ENCODE peak calls at places on chromosomes 1 and 21, in nine cellular contexts. One of them, this sample, is unnamed.

GRCh38 chr1:154881820-154882535 is 11.9 kb upstream of the KCNN3 start:
- DNase-seq in non-pigmented ciliary epithelial cell: no peak
- DNase-seq in NCI-H510A: no peak
- DNase-seq in epithelial cell of prostate: no peak
- DNase-seq in endothelial cell of umbilical vein: no peak
- DNase-seq in ELF-1: no peak
- DNase-seq in nephron progenitor cell: no peak
- DNase-seq in midbrain: no peak
- DNase-seq in left kidney: no peak
- DNase-seq in this sample: no peak

GRCh38 chr1:203289982-203290260 is 15.4 kb upstream of the BTG2 start:
- DNase-seq in ELF-1: no peak
- DNase-seq in nephron progenitor cell: no peak
- DNase-seq in left kidney: no peak
- DNase-seq in endothelial cell of umbilical vein: no peak
- DNase-seq in midbrain: no peak
- DNase-seq in non-pigmented ciliary epithelial cell: no peak
- DNase-seq in NCI-H510A: no peak
- DNase-seq in epithelial cell of prostate: no peak
- DNase-seq in this sample: no peak

GRCh38 chr1:113904292-113904673 is 316 bp downstream of the AP4B1 start:
- DNase-seq in ELF-1: no peak
- DNase-seq in non-pigmented ciliary epithelial cell: no peak
- DNase-seq in left kidney: no peak
- DNase-seq in epithelial cell of prostate: peak; percentile 31
- DNase-seq in NCI-H510A: peak; percentile 50
- DNase-seq in midbrain: no peak
- DNase-seq in nephron progenitor cell: no peak
- DNase-seq in endothelial cell of umbilical vein: no peak
- DNase-seq in this sample: peak; percentile 67

GRCh38 chr1:46643368-46643775 is 24.8 kb downstream of the ATPAF1 start:
- DNase-seq in ELF-1: no peak
- DNase-seq in NCI-H510A: no peak
- DNase-seq in endothelial cell of umbilical vein: peak; percentile 54
- DNase-seq in non-pigmented ciliary epithelial cell: peak; percentile 77
- DNase-seq in left kidney: peak; percentile 32
- DNase-seq in nephron progenitor cell: no peak
- DNase-seq in midbrain: no peak
- DNase-seq in epithelial cell of prostate: peak; percentile 57
- DNase-seq in this sample: no peak

GRCh38 chr21:37530901-37531351 is 164.4 kb downstream of the DYRK1A start:
- DNase-seq in midbrain: no peak
- DNase-seq in endothelial cell of umbilical vein: no peak
- DNase-seq in ELF-1: peak; percentile 43
- DNase-seq in left kidney: peak; percentile 67
- DNase-seq in nephron progenitor cell: peak; percentile 53
- DNase-seq in epithelial cell of prostate: no peak
- DNase-seq in non-pigmented ciliary epithelial cell: no peak
- DNase-seq in NCI-H510A: no peak
- DNase-seq in this sample: no peak

GRCh38 chr1:230212405-230212936 is 145.4 kb downstream of the GALNT2 start:
- DNase-seq in NCI-H510A: no peak
- DNase-seq in left kidney: no peak
- DNase-seq in endothelial cell of umbilical vein: no peak
- DNase-seq in non-pigmented ciliary epithelial cell: no peak
- DNase-seq in epithelial cell of prostate: no peak
- DNase-seq in midbrain: peak; percentile 43
- DNase-seq in ELF-1: no peak
- DNase-seq in nephron progenitor cell: no peak
- DNase-seq in this sample: peak; percentile 72

GRCh38 chr1:6466023-6466422 is at the start of gene TNFRSF25:
- DNase-seq in left kidney: peak; percentile 66
- DNase-seq in NCI-H510A: peak; percentile 93
- DNase-seq in nephron progenitor cell: no peak
- DNase-seq in ELF-1: peak; percentile 55
- DNase-seq in non-pigmented ciliary epithelial cell: no peak
- DNase-seq in endothelial cell of umbilical vein: no peak
- DNase-seq in epithelial cell of prostate: no peak
- DNase-seq in midbrain: no peak
- DNase-seq in this sample: no peak

GRCh38 chr1:23083714-23084480 is 64.6 kb downstream of the KDM1A start:
- DNase-seq in NCI-H510A: no peak
- DNase-seq in non-pigmented ciliary epithelial cell: no peak
- DNase-seq in ELF-1: no peak
- DNase-seq in left kidney: no peak
- DNase-seq in nephron progenitor cell: no peak
- DNase-seq in epithelial cell of prostate: no peak
- DNase-seq in midbrain: no peak
- DNase-seq in endothelial cell of umbilical vein: peak; percentile 49
- DNase-seq in this sample: no peak

GRCh38 chr1:161198877-161199431 is at the start of gene ADAMTS4:
- DNase-seq in nephron progenitor cell: no peak
- DNase-seq in NCI-H510A: no peak
- DNase-seq in epithelial cell of prostate: no peak
- DNase-seq in non-pigmented ciliary epithelial cell: no peak
- DNase-seq in ELF-1: peak; percentile 56
- DNase-seq in midbrain: peak; percentile 90
- DNase-seq in endothelial cell of umbilical vein: peak; percentile 65
- DNase-seq in left kidney: peak; percentile 65
- DNase-seq in this sample: no peak

GRCh38 chr1:239811211-239811902 is 280.3 kb upstream of the FMN2 start:
- DNase-seq in ELF-1: peak; percentile 90
- DNase-seq in left kidney: peak; percentile 35
- DNase-seq in midbrain: no peak
- DNase-seq in non-pigmented ciliary epithelial cell: no peak
- DNase-seq in NCI-H510A: no peak
- DNase-seq in endothelial cell of umbilical vein: no peak
- DNase-seq in epithelial cell of prostate: no peak
- DNase-seq in nephron progenitor cell: peak; percentile 15
- DNase-seq in this sample: no peak

GRCh38 chr1:234863596-234863995 is 253.6 kb upstream of the IRF2BP2 start:
- DNase-seq in midbrain: no peak
- DNase-seq in non-pigmented ciliary epithelial cell: no peak
- DNase-seq in endothelial cell of umbilical vein: no peak
- DNase-seq in left kidney: no peak
- DNase-seq in NCI-H510A: no peak
- DNase-seq in nephron progenitor cell: no peak
- DNase-seq in epithelial cell of prostate: no peak
- DNase-seq in ELF-1: no peak
- DNase-seq in this sample: no peak

GRCh38 chr1:113390871-113391642 is 742 bp downstream of the MAGI3 start:
- DNase-seq in NCI-H510A: no peak
- DNase-seq in nephron progenitor cell: peak; percentile 52
- DNase-seq in ELF-1: peak; percentile 69
- DNase-seq in endothelial cell of umbilical vein: peak; percentile 41
- DNase-seq in midbrain: peak; percentile 49
- DNase-seq in left kidney: peak; percentile 70
- DNase-seq in epithelial cell of prostate: no peak
- DNase-seq in non-pigmented ciliary epithelial cell: no peak
- DNase-seq in this sample: peak; percentile 43

GRCh38 chr1:173507205-173507846 is 30.2 kb downstream of the PRDX6 start:
- DNase-seq in midbrain: peak; percentile 5
- DNase-seq in endothelial cell of umbilical vein: no peak
- DNase-seq in non-pigmented ciliary epithelial cell: peak; percentile 50
- DNase-seq in NCI-H510A: no peak
- DNase-seq in left kidney: peak; percentile 94
- DNase-seq in ELF-1: peak; percentile 14
- DNase-seq in epithelial cell of prostate: peak; percentile 85
- DNase-seq in nephron progenitor cell: peak; percentile 16
- DNase-seq in this sample: no peak

GRCh38 chr1:162107911-162108310 is 38.4 kb downstream of the NOS1AP start:
- DNase-seq in endothelial cell of umbilical vein: peak; percentile 64
- DNase-seq in epithelial cell of prostate: no peak
- DNase-seq in nephron progenitor cell: no peak
- DNase-seq in ELF-1: no peak
- DNase-seq in left kidney: no peak
- DNase-seq in non-pigmented ciliary epithelial cell: no peak
- DNase-seq in midbrain: no peak
- DNase-seq in NCI-H510A: no peak
- DNase-seq in this sample: no peak

GRCh38 chr1:12637693-12638092 is 6.2 kb upstream of the AADACL4 start:
- DNase-seq in endothelial cell of umbilical vein: no peak
- DNase-seq in midbrain: no peak
- DNase-seq in NCI-H510A: no peak
- DNase-seq in nephron progenitor cell: no peak
- DNase-seq in left kidney: no peak
- DNase-seq in epithelial cell of prostate: no peak
- DNase-seq in non-pigmented ciliary epithelial cell: no peak
- DNase-seq in ELF-1: no peak
- DNase-seq in this sample: no peak

GRCh38 chr1:85027242-85027983 is 20.9 kb downstream of the MCOLN3 start:
- DNase-seq in non-pigmented ciliary epithelial cell: no peak
- DNase-seq in NCI-H510A: no peak
- DNase-seq in epithelial cell of prostate: no peak
- DNase-seq in nephron progenitor cell: no peak
- DNase-seq in ELF-1: no peak
- DNase-seq in left kidney: peak; percentile 34
- DNase-seq in endothelial cell of umbilical vein: no peak
- DNase-seq in midbrain: no peak
- DNase-seq in this sample: peak; percentile 53

GRCh38 chr1:202665417-202665816 is 44.8 kb downstream of the SYT2 start:
- DNase-seq in nephron progenitor cell: no peak
- DNase-seq in non-pigmented ciliary epithelial cell: no peak
- DNase-seq in NCI-H510A: no peak
- DNase-seq in endothelial cell of umbilical vein: no peak
- DNase-seq in left kidney: no peak
- DNase-seq in midbrain: no peak
- DNase-seq in ELF-1: no peak
- DNase-seq in epithelial cell of prostate: no peak
- DNase-seq in this sample: no peak

GRCh38 chr1:218967836-218968235 is 205.8 kb upstream of the LYPLAL1 start:
- DNase-seq in left kidney: no peak
- DNase-seq in nephron progenitor cell: no peak
- DNase-seq in non-pigmented ciliary epithelial cell: peak; percentile 43
- DNase-seq in epithelial cell of prostate: peak; percentile 24
- DNase-seq in endothelial cell of umbilical vein: no peak
- DNase-seq in ELF-1: no peak
- DNase-seq in NCI-H510A: no peak
- DNase-seq in midbrain: no peak
- DNase-seq in this sample: no peak

GRCh38 chr21:44434936-44435635 is 20.2 kb upstream of the LRRC3 start:
- DNase-seq in epithelial cell of prostate: no peak
- DNase-seq in left kidney: no peak
- DNase-seq in non-pigmented ciliary epithelial cell: no peak
- DNase-seq in endothelial cell of umbilical vein: no peak
- DNase-seq in NCI-H510A: no peak
- DNase-seq in nephron progenitor cell: no peak
- DNase-seq in ELF-1: no peak
- DNase-seq in midbrain: no peak
- DNase-seq in this sample: no peak

GRCh38 chr1:34843392-34844251 is 15.9 kb downstream of the SMIM12 start:
- DNase-seq in epithelial cell of prostate: no peak
- DNase-seq in endothelial cell of umbilical vein: peak; percentile 84
- DNase-seq in nephron progenitor cell: no peak
- DNase-seq in ELF-1: peak; percentile 38
- DNase-seq in midbrain: no peak
- DNase-seq in NCI-H510A: no peak
- DNase-seq in non-pigmented ciliary epithelial cell: no peak
- DNase-seq in left kidney: no peak
- DNase-seq in this sample: no peak

GRCh38 chr1:192518700-192519099 is 56.9 kb upstream of the RGS1 start:
- DNase-seq in nephron progenitor cell: no peak
- DNase-seq in non-pigmented ciliary epithelial cell: no peak
- DNase-seq in NCI-H510A: no peak
- DNase-seq in endothelial cell of umbilical vein: no peak
- DNase-seq in left kidney: no peak
- DNase-seq in midbrain: no peak
- DNase-seq in ELF-1: no peak
- DNase-seq in epithelial cell of prostate: no peak
- DNase-seq in this sample: no peak

GRCh38 chr1:165014753-165015152 is 341.8 kb downstream of the LMX1A start:
- DNase-seq in non-pigmented ciliary epithelial cell: no peak
- DNase-seq in NCI-H510A: peak; percentile 17
- DNase-seq in ELF-1: no peak
- DNase-seq in midbrain: no peak
- DNase-seq in epithelial cell of prostate: no peak
- DNase-seq in endothelial cell of umbilical vein: no peak
- DNase-seq in nephron progenitor cell: no peak
- DNase-seq in left kidney: no peak
- DNase-seq in this sample: no peak

GRCh38 chr1:182615468-182616129 is 11.4 kb upstream of the RGS16 start:
- DNase-seq in non-pigmented ciliary epithelial cell: no peak
- DNase-seq in epithelial cell of prostate: no peak
- DNase-seq in left kidney: peak; percentile 44
- DNase-seq in NCI-H510A: peak; percentile 55
- DNase-seq in ELF-1: peak; percentile 46
- DNase-seq in midbrain: peak; percentile 69
- DNase-seq in nephron progenitor cell: no peak
- DNase-seq in endothelial cell of umbilical vein: peak; percentile 32
- DNase-seq in this sample: no peak

GRCh38 chr21:26946744-26947446 is 20.0 kb downstream of the ADAMTS5 start:
- DNase-seq in epithelial cell of prostate: no peak
- DNase-seq in NCI-H510A: no peak
- DNase-seq in nephron progenitor cell: no peak
- DNase-seq in left kidney: no peak
- DNase-seq in ELF-1: peak; percentile 13
- DNase-seq in endothelial cell of umbilical vein: no peak
- DNase-seq in non-pigmented ciliary epithelial cell: no peak
- DNase-seq in midbrain: no peak
- DNase-seq in this sample: no peak